ENCODE peak calls at places on chromosomes 16 and 17, in nine cellular contexts. Z, E, G, P, I, T, N, J and R are unnamed samples.

GRCh38 chr17:81285179-81285878 is 9.8 kb downstream of the SLC38A10 start:
- DNase-seq in Z (peak; percentile 77), T (peak; percentile 63), J (no peak), N (peak; percentile 89), I (no peak), P (peak; percentile 96), E (peak; percentile 68), G (peak; percentile 81), R (peak; percentile 32)

GRCh38 chr17:41917192-41917591 is 1.6 kb downstream of the ACLY start:
- DNase-seq in Z (no peak), P (no peak), J (no peak), I (no peak), T (peak; percentile 28), N (no peak), G (no peak), E (no peak), R (no peak)

GRCh38 chr16:10992112-10992511 is 47.7 kb downstream of the CLEC16A start:
- DNase-seq in J (no peak), N (no peak), T (no peak), I (no peak), P (no peak), G (no peak), Z (no peak), E (no peak), R (no peak)

GRCh38 chr17:68125471-68125870 is 89.9 kb downstream of the KPNA2 start:
- DNase-seq in G (no peak), Z (no peak), P (no peak), N (no peak), T (no peak), J (no peak), E (no peak), I (no peak), R (no peak)

GRCh38 chr17:32814837-32815236 is 62.1 kb downstream of the MYO1D start:
- DNase-seq in T (no peak), G (peak; percentile 87), N (no peak), I (no peak), E (no peak), Z (no peak), J (no peak), P (no peak), R (no peak)

GRCh38 chr17:63640038-63640437 is 17.8 kb downstream of the MAP3K3 start:
- DNase-seq in E (no peak), Z (no peak), J (no peak), I (no peak), N (no peak), P (no peak), T (no peak), G (no peak), R (no peak)

GRCh38 chr16:89588413-89589109 is 13.0 kb downstream of the CPNE7 start:
- DNase-seq in N (no peak), Z (no peak), P (peak; percentile 66), E (no peak), G (no peak), T (no peak), I (no peak), J (no peak), R (no peak)

GRCh38 chr17:81959362-81960129 is 1.4 kb downstream of the NOTUM start:
- DNase-seq in G (peak; percentile 60), P (peak; percentile 96), T (no peak), Z (peak; percentile 77), N (peak; percentile 79), J (peak; percentile 52), I (peak; percentile 59), E (peak; percentile 86), R (peak; percentile 55)

GRCh38 chr16:88928405-88929375 is 48.3 kb downstream of the CBFA2T3 start:
- DNase-seq in P (no peak), T (no peak), J (no peak), I (no peak), Z (no peak), G (no peak), N (no peak), E (peak; percentile 88), R (no peak)

GRCh38 chr17:50205111-50205821 is 3.8 kb upstream of the COL1A1 start:
- DNase-seq in T (no peak), N (peak; percentile 56), G (no peak), I (no peak), Z (no peak), J (no peak), P (no peak), E (no peak), R (no peak)

GRCh38 chr16:15803608-15804007 is 53.2 kb downstream of the MYH11 start:
- DNase-seq in I (no peak), P (no peak), G (no peak), J (no peak), Z (no peak), E (no peak), N (no peak), T (no peak), R (no peak)

GRCh38 chr16:54073356-54073755 is 213.2 kb downstream of the IRX3 start:
- DNase-seq in E (no peak), J (no peak), N (no peak), G (peak; percentile 57), T (no peak), I (no peak), Z (no peak), P (no peak), R (no peak)

GRCh38 chr16:4940719-4941118 is 3.8 kb upstream of the PPL start:
- DNase-seq in P (peak; percentile 32), T (no peak), J (no peak), I (no peak), Z (no peak), E (no peak), N (no peak), G (no peak), R (no peak)

GRCh38 chr17:65790241-65790640 is 228.8 kb upstream of the AXIN2 start:
- DNase-seq in Z (no peak), T (no peak), I (no peak), E (no peak), N (no peak), P (no peak), J (no peak), G (no peak), R (no peak)

GRCh38 chr17:39653662-39654331 is 11.4 kb upstream of the TCAP start:
- DNase-seq in I (peak; percentile 72), J (peak; percentile 70), G (peak; percentile 67), Z (peak; percentile 91), P (no peak), T (peak; percentile 81), E (no peak), N (peak; percentile 65), R (peak; percentile 71)

GRCh38 chr17:70314506-70314905 is 145.2 kb downstream of the KCNJ2 start:
- DNase-seq in I (no peak), T (no peak), P (no peak), N (no peak), E (no peak), G (no peak), J (no peak), Z (no peak), R (no peak)

GRCh38 chr17:74815671-74816370 is 39.7 kb upstream of the NAT9 start:
- DNase-seq in T (no peak), P (no peak), I (no peak), Z (peak; percentile 14), N (no peak), E (no peak), G (peak; percentile 57), J (no peak), R (no peak)

GRCh38 chr16:48123104-48123788 is 32.5 kb downstream of the ABCC12 start:
- DNase-seq in G (no peak), Z (peak; percentile 84), E (no peak), N (no peak), J (no peak), I (no peak), P (no peak), T (peak; percentile 11), R (no peak)

GRCh38 chr16:78705694-78706093 is 606.2 kb downstream of the WWOX start:
- DNase-seq in I (no peak), P (no peak), Z (peak; percentile 15), J (no peak), N (no peak), G (peak; percentile 23), T (no peak), E (no peak), R (no peak)

GRCh38 chr16:53745753-53746258 is 41.9 kb downstream of the FTO start:
- DNase-seq in I (no peak), J (no peak), N (no peak), G (no peak), P (no peak), Z (no peak), T (no peak), E (no peak), R (no peak)

GRCh38 chr17:69437475-69437874 is 23.0 kb downstream of the MAP2K6 start:
- DNase-seq in T (no peak), Z (no peak), G (no peak), I (no peak), N (no peak), P (no peak), E (no peak), J (no peak), R (no peak)

GRCh38 chr16:50263940-50264929 is 2.1 kb upstream of the ADCY7 start:
- DNase-seq in E (no peak), P (no peak), N (no peak), G (no peak), Z (peak; percentile 49), J (no peak), I (no peak), T (no peak), R (no peak)